ENCODE peak calls at places on chromosomes 11 and 22, in four cellular contexts. P is neural progenitor cell, V is GM23338, F is SK-N-SH. Q is an unnamed sample.

GRCh38 chr11:3123761-3124733 is 41.1 kb downstream of the OSBPL5 start:
- DNase-seq in P (no peak), F (peak; percentile 27), V (no peak), Q (peak; percentile 67)

GRCh38 chr11:69948256-69949141 is 129.3 kb upstream of the FGF3 start:
- DNase-seq in V (peak; percentile 55), P (peak; percentile 42), F (peak; percentile 50), Q (peak; percentile 96)

GRCh38 chr11:12090061-12090572 is 20.3 kb upstream of the MICAL2 start:
- DNase-seq in P (no peak), F (no peak), V (no peak), Q (peak; percentile 50)

GRCh38 chr22:27408068-27408467 is 393.5 kb downstream of the MN1 start:
- DNase-seq in P (no peak), V (no peak), F (no peak), Q (no peak)

GRCh38 chr11:26993965-26994446 is at the start of gene FIBIN:
- DNase-seq in P (peak; percentile 35), V (peak; percentile 57), F (no peak), Q (no peak)

GRCh38 chr11:27161071-27161470 is 120.5 kb downstream of the BBOX1 start:
- DNase-seq in P (no peak), F (no peak), V (no peak), Q (no peak)

GRCh38 chr22:44419429-44419828 is 78.6 kb downstream of the RTL6 start:
- DNase-seq in P (no peak), F (no peak), V (no peak), Q (peak; percentile 59)

GRCh38 chr11:272195-272930 is 5.8 kb upstream of the NLRP6 start:
- DNase-seq in P (no peak), V (no peak), F (no peak), Q (no peak)

GRCh38 chr22:19767427-19768380 is 7.1 kb downstream of the TBX1 start:
- DNase-seq in F (no peak), P (no peak), V (peak; percentile 75), Q (peak; percentile 39)

GRCh38 chr11:15737326-15737725 is 619.0 kb downstream of the SOX6 start:
- DNase-seq in F (no peak), V (no peak), P (no peak), Q (no peak)

GRCh38 chr11:63870351-63871197 is 31.7 kb downstream of the MARK2 start:
- DNase-seq in F (no peak), V (no peak), P (no peak), Q (no peak)

DNA sequence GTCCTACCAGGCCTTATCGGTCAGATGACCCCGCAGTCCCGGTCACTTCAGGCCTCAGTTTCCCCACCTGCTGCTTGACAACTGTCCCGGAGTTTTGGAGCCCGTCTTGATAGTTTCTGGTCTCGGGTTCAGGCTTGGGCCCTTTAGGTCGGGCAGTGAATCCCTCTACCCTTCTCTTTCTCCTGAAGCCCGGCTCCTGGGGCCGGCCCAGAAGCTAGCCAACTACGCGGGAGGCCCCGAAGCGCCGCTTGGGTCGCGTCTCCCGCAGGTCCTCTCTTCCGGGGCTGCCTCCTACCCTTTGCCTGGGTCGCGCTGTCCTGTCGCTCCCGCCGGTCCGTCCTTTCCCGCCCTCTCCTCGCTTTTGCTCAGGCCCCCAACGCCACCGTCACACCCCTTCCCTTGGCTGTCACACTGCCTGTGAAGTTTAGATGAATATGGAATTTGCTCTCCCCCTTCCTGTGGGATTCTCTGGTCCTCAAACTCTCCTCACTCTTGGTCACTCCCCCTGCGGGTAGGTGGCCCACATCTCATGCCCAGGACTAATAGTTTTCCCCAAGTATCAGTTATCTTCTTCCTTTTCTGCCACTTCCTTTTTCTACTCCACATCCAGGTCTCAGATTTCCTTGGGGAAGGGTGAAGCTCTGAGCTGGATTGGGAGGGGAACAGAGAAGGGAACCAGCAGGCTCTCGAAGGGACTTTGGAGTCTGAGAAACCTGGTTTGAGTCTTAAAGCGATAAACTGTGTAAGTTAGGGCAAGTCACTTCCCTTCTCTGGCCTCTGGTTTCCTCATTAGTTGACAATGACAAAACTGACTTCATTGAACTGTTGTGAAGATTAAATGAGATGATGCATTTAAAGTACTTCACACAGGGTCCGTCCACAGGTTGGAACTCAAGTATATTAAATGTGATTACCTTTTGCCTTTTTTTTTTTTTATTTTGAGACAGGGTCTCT is 791 bp downstream of the RAB1B start:
- DNase-seq in P (peak; percentile 66), V (peak; percentile 72), F (peak; percentile 58), Q (no peak)
- TF ChIP-seq CTCF in P (peak; percentile 40), V (peak; percentile 42), F (peak; percentile 34), Q (peak; percentile 56)

DNA sequence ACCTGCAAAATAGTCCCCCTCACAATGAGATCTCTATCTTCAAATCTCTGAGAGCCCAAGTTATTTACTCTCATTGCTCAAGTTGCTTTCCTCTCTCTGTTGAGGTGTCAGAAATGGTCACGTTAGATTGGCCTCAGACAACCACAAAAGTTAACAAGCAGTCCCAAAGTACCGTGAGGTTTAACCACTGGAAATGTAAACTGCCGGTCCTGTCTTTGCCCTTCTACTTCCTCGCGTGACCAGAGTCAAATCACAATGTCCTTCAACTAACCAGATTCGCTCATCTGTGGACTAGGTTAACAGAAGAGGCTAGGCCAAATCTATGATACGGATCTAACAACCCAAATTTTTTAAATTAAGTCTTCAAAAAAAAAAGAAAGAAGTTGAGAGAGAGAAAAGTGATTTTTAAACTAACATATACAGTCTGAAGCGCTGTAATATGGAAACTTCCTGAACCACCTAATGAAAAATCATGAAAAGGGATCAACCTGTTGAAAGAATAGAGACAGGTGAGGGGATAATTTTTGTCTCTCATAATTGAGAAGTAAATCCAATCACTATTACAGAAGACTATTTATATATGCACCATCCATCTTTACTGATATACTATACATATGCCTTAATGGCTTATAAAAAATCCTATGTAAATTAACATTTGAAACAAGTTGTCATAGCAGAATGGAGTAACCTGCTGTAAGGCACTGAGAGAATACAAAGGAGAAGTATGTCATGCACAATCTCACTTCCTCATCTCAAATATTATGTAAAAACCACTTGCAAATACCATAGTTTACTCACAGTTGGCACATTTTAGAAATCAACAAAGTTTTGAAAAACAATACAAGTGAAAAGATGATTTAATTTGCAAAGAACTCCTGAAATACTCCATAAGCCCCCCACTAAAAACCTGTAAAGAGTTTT is 3.3 kb upstream of the JAML start:
- DNase-seq in F (no peak), P (no peak), V (no peak), Q (no peak)
- H3F3A ChIP-seq in F (peaks cover 13% of the 10 kb centered on the region), P (no peaks in the 10 kb centered on the region), V (no peaks in the 10 kb centered on the region), Q (peaks cover 8% of the 10 kb centered on the region)

DNA sequence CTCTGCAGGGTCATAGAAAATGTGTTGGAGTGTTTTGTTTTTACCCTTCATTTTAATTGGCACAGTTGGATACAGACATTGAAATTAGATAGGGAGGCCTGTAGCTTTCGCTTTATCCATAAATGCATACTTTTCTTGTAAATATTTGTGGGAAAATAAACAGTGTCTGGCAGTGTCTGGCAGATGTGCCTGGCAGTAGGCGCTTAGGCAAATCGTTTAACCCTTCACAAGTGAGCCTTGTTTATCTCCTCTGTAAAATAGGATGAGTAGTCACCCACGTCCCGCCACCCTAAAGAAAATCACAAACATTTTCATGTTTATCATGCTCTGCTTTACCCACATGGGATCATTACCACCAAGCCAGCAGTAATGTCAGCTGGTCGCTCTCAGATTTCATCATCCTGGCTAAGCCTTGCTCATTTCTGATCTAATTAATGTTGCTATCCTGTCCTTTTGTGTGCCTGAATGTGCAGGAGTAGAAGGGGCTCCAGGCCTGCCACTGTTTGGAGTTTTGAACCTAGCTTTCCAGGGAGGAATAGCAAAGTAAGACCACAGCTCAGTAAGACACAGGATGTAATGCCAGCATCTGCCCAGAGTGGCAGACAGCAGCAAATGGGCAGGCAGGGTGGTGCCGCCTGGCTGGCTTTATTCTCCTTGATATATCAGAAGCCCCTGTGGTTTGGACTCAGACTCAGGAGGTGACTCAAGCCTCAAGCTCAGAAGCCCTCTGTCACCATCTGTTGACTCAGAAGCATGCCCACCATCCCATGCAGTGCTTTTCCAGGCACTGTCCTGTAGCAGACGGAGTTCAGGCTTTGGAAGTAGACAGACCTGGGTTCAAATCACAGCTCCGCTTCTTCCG is 73.0 kb upstream of the TTC12 start:
- DNase-seq in V (no peak), P (no peak), F (peak; percentile 38), Q (no peak)
- H3K27ac ChIP-seq in V (no peak overlapping the region), P (no peak overlapping the region), F (peak overlapping the region; percentile 65), Q (no peak overlapping the region)

DNA sequence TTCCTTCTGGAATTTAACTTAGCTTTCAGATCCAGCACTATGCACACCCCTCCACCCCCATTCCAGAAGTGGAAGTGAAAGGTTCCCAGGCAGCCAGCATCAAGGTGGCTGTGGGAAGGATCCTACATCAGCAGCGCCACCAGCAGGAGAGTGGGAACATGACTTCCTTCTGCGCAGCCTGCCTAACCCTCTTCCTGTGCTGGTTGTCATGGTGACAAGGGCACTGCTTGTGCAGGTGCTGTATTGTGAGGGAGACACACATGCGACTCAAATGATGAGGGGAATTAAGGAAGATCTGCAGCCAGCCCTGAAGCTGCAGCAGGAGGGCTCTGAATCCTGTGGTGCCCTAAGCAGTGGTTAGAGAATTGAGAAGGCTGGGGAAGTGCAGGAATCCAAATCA is 904.4 kb upstream of the API5 start:
- DNase-seq in F (peak; percentile 25), P (peak; percentile 99), V (peak; percentile 97), Q (no peak)
- TF ChIP-seq CTCF in F (no peak), P (peak; percentile 93), V (peak; percentile 78), Q (no peak)

GRCh38 chr11:85974126-85974525 is 94.8 kb downstream of the PICALM start:
- DNase-seq in F (no peak), V (no peak), P (no peak), Q (no peak)

GRCh38 chr11:85977751-85978160 is 91.1 kb downstream of the PICALM start:
- DNase-seq in P (no peak), F (no peak), V (no peak), Q (no peak)

GRCh38 chr11:85970593-85970992 is 98.3 kb downstream of the PICALM start:
- DNase-seq in V (no peak), F (no peak), P (no peak), Q (no peak)

DNA sequence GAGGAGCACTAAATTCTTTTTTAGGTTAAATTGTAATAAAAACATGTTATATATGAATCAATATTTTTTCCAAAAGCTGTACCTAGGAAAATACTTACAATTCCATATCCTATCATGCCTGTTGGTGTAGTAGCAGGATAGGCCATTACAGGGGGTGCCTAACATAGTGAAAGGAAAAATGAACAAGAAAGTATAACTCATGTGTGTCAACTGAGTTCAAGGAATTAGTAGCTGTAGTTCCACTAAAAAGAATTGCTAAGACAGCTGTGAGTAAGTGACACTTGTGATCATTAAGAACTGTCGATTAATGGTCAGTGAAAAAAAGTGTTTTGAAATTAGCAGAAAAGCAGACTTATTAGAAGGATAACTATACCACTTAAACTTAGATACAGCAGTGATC is 92.4 kb downstream of the PICALM start:
- DNase-seq in F (no peak), P (no peak), V (no peak), Q (no peak)
- H3F3A ChIP-seq in F (peaks cover 19% of the 10 kb centered on the region), P (no peaks in the 10 kb centered on the region), V (no peaks in the 10 kb centered on the region), Q (peaks cover 18% of the 10 kb centered on the region)

GRCh38 chr11:47165294-47165840 is 11.3 kb downstream of the ARFGAP2 start:
- DNase-seq in P (no peak), F (no peak), V (no peak), Q (no peak)
- H3K27ac ChIP-seq in P (no peak overlapping the region), F (no peak overlapping the region), V (no peak overlapping the region), Q (no peak overlapping the region)